ENCODE peak calls at places on chromosome 10, in four cellular contexts. E is activated T-helper 1 cell treated with Interleukin-2 at 50 U/mL for 16 hours, K is iPS-NIHi11, G is fibroblast of lung. J is an unnamed sample.

GRCh38 chr10:66924674-66925345 is 1.0 kb upstream of the LRRTM3 start:
- DNase-seq in E (no peak), K (no peak), G (peak), J (no peak)

GRCh38 chr10:131354380-131354779 is 42.9 kb upstream of the TCERG1L start:
- DNase-seq in E (no peak), K (peak), G (no peak), J (peak)

GRCh38 chr10:45420453-45421192 is 46.6 kb downstream of the ALOX5 start:
- DNase-seq in E (peak), K (no peak), G (peak), J (no peak)

GRCh38 chr10:67827811-67828210 is 10.2 kb downstream of the DNAJC12 start:
- DNase-seq in E (no peak), K (no peak), G (no peak), J (no peak)

GRCh38 chr10:88117869-88118632 is 254.6 kb downstream of the PTEN start:
- DNase-seq in E (no peak), K (peak), G (no peak), J (no peak)

GRCh38 chr10:73529089-73529832 is 33.4 kb upstream of the PPP3CB start:
- DNase-seq in E (peak), K (peak), G (peak), J (peak)

GRCh38 chr10:114955984-114956383 is 18.0 kb downstream of the TRUB1 start:
- DNase-seq in E (no peak), K (no peak), G (no peak), J (no peak)

GRCh38 chr10:33204049-33204448 is 130.4 kb downstream of the NRP1 start:
- DNase-seq in E (no peak), K (no peak), G (no peak), J (no peak)

GRCh38 chr10:80459047-80459865 is 5.1 kb downstream of the TSPAN14 start:
- DNase-seq in E (peak), K (peak), G (peak), J (peak)

GRCh38 chr10:86520871-86521619 is 547 bp downstream of the WAPL start:
- DNase-seq in E (peak), K (peak), G (peak), J (peak)

GRCh38 chr10:69318997-69319727 is 40.9 kb downstream of the HK1 start:
- DNase-seq in E (peak), K (no peak), G (peak), J (peak)

GRCh38 chr10:24951201-24952145 is 933 bp downstream of the PRTFDC1 start:
- DNase-seq in E (no peak), K (peak), G (peak), J (peak)

GRCh38 chr10:5291501-5292195 is 73.1 kb upstream of the UCN3 start:
- DNase-seq in E (peak), K (peak), G (peak), J (no peak)

GRCh38 chr10:72079356-72079755 is 9.0 kb downstream of the SPOCK2 start:
- DNase-seq in E (peak), K (no peak), G (no peak), J (no peak)

GRCh38 chr10:82394122-82394521 is 519.1 kb downstream of the NRG3 start:
- DNase-seq in E (no peak), K (no peak), G (no peak), J (no peak)

GRCh38 chr10:132408823-132409666 is 12.0 kb downstream of the PWWP2B start:
- DNase-seq in E (no peak), K (no peak), G (no peak), J (no peak)

GRCh38 chr10:104325436-104326430 is 12.5 kb downstream of the ITPRIP start:
- DNase-seq in E (no peak), K (no peak), G (no peak), J (no peak)

GRCh38 chr10:124701881-124702656 is 42.1 kb downstream of the FAM53B start:
- DNase-seq in E (no peak), K (no peak), G (peak), J (no peak)

GRCh38 chr10:109838592-109839244 is 84.6 kb downstream of the XPNPEP1 start:
- DNase-seq in E (no peak), K (no peak), G (no peak), J (peak)

GRCh38 chr10:91592282-91593020 is 40.4 kb downstream of the PPP1R3C start:
- DNase-seq in E (no peak), K (no peak), G (no peak), J (no peak)

GRCh38 chr10:104328916-104329710 is 9.2 kb downstream of the ITPRIP start:
- DNase-seq in E (peak), K (peak), G (peak), J (peak)

GRCh38 chr10:95279042-95279820 is 11.6 kb downstream of the PDLIM1 start:
- DNase-seq in E (no peak), K (no peak), G (peak), J (no peak)

GRCh38 chr10:1094112-1095057 is 38.2 kb downstream of the WDR37 start:
- DNase-seq in E (no peak), K (no peak), G (peak), J (no peak)

GRCh38 chr10:72124984-72125383 is 36.6 kb upstream of the SPOCK2 start:
- DNase-seq in E (no peak), K (no peak), G (peak), J (no peak)

GRCh38 chr10:63976538-63976937 is 455.3 kb downstream of the REEP3 start:
- DNase-seq in E (no peak), K (peak), G (peak), J (peak)

GRCh38 chr10:22997102-22997501 is 69.2 kb downstream of the ARMC3 start:
- DNase-seq in E (no peak), K (no peak), G (peak), J (no peak)

GRCh38 chr10:1270906-1271305 is 214.7 kb downstream of the WDR37 start:
- DNase-seq in E (no peak), K (no peak), G (no peak), J (no peak)

GRCh38 chr10:58044072-58044471 is 223.6 kb downstream of the IPMK start:
- DNase-seq in E (no peak), K (no peak), G (peak), J (no peak)

GRCh38 chr10:13617146-13617545 is 30.4 kb downstream of the PRPF18 start:
- DNase-seq in E (no peak), K (no peak), G (peak), J (no peak)

GRCh38 chr10:35135861-35136260 is 9.2 kb downstream of the CREM start:
- DNase-seq in E (no peak), K (no peak), G (peak), J (no peak)

GRCh38 chr10:8594711-8595110 is 540.2 kb downstream of the GATA3 start:
- DNase-seq in E (no peak), K (no peak), G (no peak), J (no peak)

J was measured in ELF-1.